ENCODE peak calls at places on chromosomes 12 and 14, in seven cellular contexts. Q is OCI-LY7; R is astrocyte of the cerebellum; G is choroid plexus epithelial cell; P is AG08396; L is CD8-positive, alpha-beta T cell; I is effector memory CD8-positive, alpha-beta T cell. M is an unnamed sample.

GRCh38 chr12:14772946-14773345 is 30.3 kb downstream of the WBP11 start:
- DNase-seq in P (no peak), G (no peak), Q (no peak), I (no peak), L (no peak), R (no peak), M (no peak)

GRCh38 chr12:48165089-48166031 is 8.0 kb upstream of the ASB8 start:
- DNase-seq in Q (peak), R (peak), I (peak), P (peak), L (peak), G (peak), M (peak)

GRCh38 chr14:79580414-79580813 is 630.9 kb downstream of the DIO2 start:
- DNase-seq in G (peak), R (no peak), P (no peak), Q (no peak), L (no peak), I (no peak), M (no peak)

GRCh38 chr12:84136862-84137367 is 775.7 kb downstream of the SLC6A15 start:
- DNase-seq in R (no peak), P (no peak), G (peak), L (no peak), I (no peak), Q (no peak), M (no peak)

GRCh38 chr12:8899835-8900234 is 14.5 kb upstream of the PHC1 start:
- DNase-seq in R (no peak), Q (no peak), G (no peak), I (no peak), L (no peak), P (no peak), M (no peak)

GRCh38 chr14:100471451-100472093 is 115.6 kb downstream of the BEGAIN start:
- DNase-seq in L (no peak), G (no peak), Q (no peak), I (no peak), P (no peak), R (no peak), M (no peak)

GRCh38 chr12:62601765-62602444 is 135.3 kb downstream of the MON2 start:
- DNase-seq in R (no peak), L (no peak), P (no peak), Q (peak), G (no peak), I (no peak), M (no peak)

GRCh38 chr14:80954771-80955299 is 586 bp upstream of the TSHR start:
- DNase-seq in Q (peak), R (peak), I (peak), G (peak), P (peak), L (peak), M (peak)

GRCh38 chr12:49944046-49944445 is 6.5 kb upstream of the AQP2 start:
- DNase-seq in Q (no peak), P (no peak), G (no peak), R (no peak), L (no peak), I (no peak), M (no peak)

GRCh38 chr14:74577247-74577947 is 34.6 kb downstream of the LTBP2 start:
- DNase-seq in L (no peak), G (peak), R (no peak), Q (no peak), P (no peak), I (no peak), M (no peak)

GRCh38 chr14:67418368-67419174 is 6.6 kb upstream of the PLEK2 start:
- DNase-seq in P (no peak), Q (no peak), G (no peak), I (no peak), L (no peak), R (no peak), M (no peak)

GRCh38 chr12:3496964-3497363 is 6.0 kb downstream of the PRMT8 start:
- DNase-seq in I (no peak), P (no peak), L (no peak), R (no peak), G (no peak), Q (peak), M (no peak)

GRCh38 chr12:80648866-80649265 is 58.6 kb upstream of the MYF6 start:
- DNase-seq in L (no peak), I (no peak), G (peak), P (peak), Q (no peak), R (peak), M (no peak)

GRCh38 chr14:92215579-92215978 is 93.8 kb downstream of the CPSF2 start:
- DNase-seq in G (no peak), L (no peak), P (no peak), R (no peak), I (no peak), Q (no peak), M (no peak)

GRCh38 chr12:30870491-30871265 is 55.9 kb upstream of the TSPAN11 start:
- DNase-seq in I (no peak), L (no peak), G (peak), P (no peak), R (no peak), Q (no peak), M (no peak)

GRCh38 chr14:99254391-99255009 is 17.5 kb downstream of the BCL11B start:
- DNase-seq in R (no peak), L (no peak), P (no peak), Q (no peak), G (no peak), I (no peak), M (no peak)

GRCh38 chr12:79737875-79738718 is 47.3 kb upstream of the PAWR start:
- DNase-seq in G (peak), R (peak), P (peak), L (peak), Q (peak), I (no peak), M (peak)

GRCh38 chr12:70486588-70486987 is 120.5 kb downstream of the KCNMB4 start:
- DNase-seq in L (no peak), P (no peak), Q (no peak), I (no peak), G (no peak), R (no peak), M (no peak)

GRCh38 chr14:67359319-67359774 is 257 bp downstream of the ATP6V1D start:
- DNase-seq in Q (no peak), R (no peak), L (no peak), I (no peak), P (peak), G (peak), M (peak)

GRCh38 chr12:63989301-63989845 is 144.9 kb downstream of the SRGAP1 start:
- DNase-seq in G (peak), R (peak), L (no peak), Q (no peak), I (no peak), P (no peak), M (no peak)

GRCh38 chr14:61385002-61385685 is 63.8 kb downstream of the PRKCH start:
- DNase-seq in P (no peak), G (no peak), R (no peak), L (peak), Q (no peak), I (peak), M (no peak)